ENCODE peak calls at places on chromosome 13, in ten cellular contexts. W is fibroblast of the aortic adventitia; L is activated CD4-positive, alpha-beta T cell treated with anti-CD3 and anti-CD28 coated beads for 4 hours; U is cardiac muscle cell; A is progenitor cell of endocrine pancreas; G is HuH-7.5; T is renal cortical epithelial cell; I is kidney tubule cell; V is stimulated activated CD8-positive, alpha-beta memory T cell treated with anti-CD3 and anti-CD28 coated beads, Interleukin-15, amount 100 ng/mL, for 4 hours; P is mesendoderm. F is an unnamed sample.

GRCh38 chr13:20442798-20443381 is 82.8 kb downstream of the CRYL1 start:
- DNase-seq in W (no peak), L (no peak), U (no peak), A (no peak), G (no peak), T (peak; percentile 92), I (peak; percentile 60), V (no peak), P (no peak), F (no peak)

GRCh38 chr13:33512880-33513554 is 227.5 kb upstream of the STARD13 start:
- DNase-seq in W (no peak), L (no peak), U (no peak), A (no peak), G (no peak), T (no peak), I (no peak), V (no peak), P (no peak), F (no peak)

GRCh38 chr13:62643007-62643483 is 1227.4 kb upstream of the PCDH20 start:
- DNase-seq in W (no peak), L (no peak), U (no peak), A (no peak), G (no peak), T (peak; percentile 93), I (peak; percentile 71), V (no peak), P (peak; percentile 69), F (no peak)

GRCh38 chr13:61600360-61601033 is 184.8 kb upstream of the PCDH20 start:
- DNase-seq in W (no peak), L (no peak), U (no peak), A (no peak), G (no peak), T (no peak), I (no peak), V (no peak), P (no peak), F (no peak)

GRCh38 chr13:52428295-52428694 is 22.1 kb downstream of the VPS36 start:
- DNase-seq in W (peak; percentile 83), L (no peak), U (peak; percentile 48), A (no peak), G (peak; percentile 22), T (peak; percentile 66), I (peak; percentile 20), V (no peak), P (peak; percentile 86), F (no peak)

GRCh38 chr13:113923376-113924063 is 50.4 kb downstream of the C13orf46 start:
- DNase-seq in W (no peak), L (no peak), U (no peak), A (no peak), G (no peak), T (no peak), I (no peak), V (no peak), P (no peak), F (no peak)

GRCh38 chr13:75440100-75440499 is 41.9 kb downstream of the TBC1D4 start:
- DNase-seq in W (peak; percentile 19), L (no peak), U (no peak), A (no peak), G (no peak), T (peak; percentile 38), I (no peak), V (no peak), P (no peak), F (no peak)

GRCh38 chr13:110107568-110108347 is 199.2 kb downstream of the COL4A1 start:
- DNase-seq in W (no peak), L (no peak), U (peak; percentile 24), A (no peak), G (no peak), T (no peak), I (no peak), V (no peak), P (peak; percentile 70), F (no peak)

GRCh38 chr13:41668130-41668757 is 210.9 kb downstream of the RGCC start:
- DNase-seq in W (peak; percentile 97), L (peak; percentile 7), U (peak; percentile 97), A (peak; percentile 15), G (peak; percentile 35), T (peak; percentile 95), I (peak; percentile 89), V (no peak), P (peak; percentile 94), F (peak; percentile 72)

GRCh38 chr13:45564108-45564507 is 51.4 kb downstream of the ERICH6B start:
- DNase-seq in W (peak; percentile 58), L (no peak), U (peak; percentile 57), A (no peak), G (no peak), T (peak; percentile 85), I (peak; percentile 74), V (no peak), P (peak; percentile 21), F (no peak)

GRCh38 chr13:98450495-98451167 is 126.3 kb downstream of the STK24 start:
- DNase-seq in W (no peak), L (no peak), U (no peak), A (no peak), G (no peak), T (no peak), I (no peak), V (no peak), P (peak; percentile 53), F (no peak)

GRCh38 chr13:110390572-110390971 is 83.5 kb downstream of the COL4A2 start:
- DNase-seq in W (peak; percentile 45), L (no peak), U (peak; percentile 75), A (no peak), G (no peak), T (peak; percentile 59), I (peak; percentile 70), V (no peak), P (no peak), F (no peak)

F was measured in cerebellar nuclear complex.